ENCODE peak calls at places on chromosome 4, in nine cellular contexts. One of them, this sample, is unnamed.

GRCh38 chr4:18630218-18631110 is 608.9 kb upstream of the LCORL start:
- DNase-seq in adrenal gland: no peak
- DNase-seq in spleen: no peak
- DNase-seq in fibroblast of villous mesenchyme: no peak
- DNase-seq in kidney: peak
- DNase-seq in fibroblast of mammary gland: no peak
- DNase-seq in tibial nerve: no peak
- DNase-seq in right atrium auricular region: no peak
- DNase-seq in CD8-positive, alpha-beta memory T cell: no peak
- DNase-seq in this sample: no peak

GRCh38 chr4:16122784-16123183 is 39.0 kb upstream of the PROM1 start:
- DNase-seq in tibial nerve: no peak
- DNase-seq in spleen: no peak
- DNase-seq in CD8-positive, alpha-beta memory T cell: no peak
- DNase-seq in adrenal gland: no peak
- DNase-seq in fibroblast of mammary gland: no peak
- DNase-seq in right atrium auricular region: no peak
- DNase-seq in kidney: no peak
- DNase-seq in fibroblast of villous mesenchyme: no peak
- DNase-seq in this sample: peak

GRCh38 chr4:38078590-38079381 is 118.6 kb downstream of the PTTG2 start:
- DNase-seq in spleen: no peak
- DNase-seq in tibial nerve: no peak
- DNase-seq in right atrium auricular region: no peak
- DNase-seq in fibroblast of mammary gland: peak
- DNase-seq in fibroblast of villous mesenchyme: peak
- DNase-seq in kidney: no peak
- DNase-seq in adrenal gland: no peak
- DNase-seq in CD8-positive, alpha-beta memory T cell: no peak
- DNase-seq in this sample: no peak

GRCh38 chr4:168541608-168541953 is 44.7 kb downstream of the PALLD start:
- DNase-seq in fibroblast of villous mesenchyme: peak
- DNase-seq in CD8-positive, alpha-beta memory T cell: no peak
- DNase-seq in spleen: no peak
- DNase-seq in adrenal gland: no peak
- DNase-seq in tibial nerve: no peak
- DNase-seq in fibroblast of mammary gland: peak
- DNase-seq in right atrium auricular region: no peak
- DNase-seq in kidney: no peak
- DNase-seq in this sample: no peak

GRCh38 chr4:142443469-142443868 is 402.6 kb downstream of the INPP4B start:
- DNase-seq in right atrium auricular region: no peak
- DNase-seq in fibroblast of mammary gland: no peak
- DNase-seq in tibial nerve: no peak
- DNase-seq in adrenal gland: no peak
- DNase-seq in fibroblast of villous mesenchyme: no peak
- DNase-seq in kidney: no peak
- DNase-seq in spleen: no peak
- DNase-seq in CD8-positive, alpha-beta memory T cell: no peak
- DNase-seq in this sample: peak

GRCh38 chr4:95640337-95640736 is 91.6 kb upstream of the UNC5C start:
- DNase-seq in kidney: no peak
- DNase-seq in spleen: no peak
- DNase-seq in fibroblast of mammary gland: no peak
- DNase-seq in right atrium auricular region: no peak
- DNase-seq in CD8-positive, alpha-beta memory T cell: no peak
- DNase-seq in adrenal gland: no peak
- DNase-seq in tibial nerve: no peak
- DNase-seq in fibroblast of villous mesenchyme: no peak
- DNase-seq in this sample: no peak

GRCh38 chr4:30586850-30587249 is 133.3 kb upstream of the PCDH7 start:
- DNase-seq in tibial nerve: no peak
- DNase-seq in fibroblast of mammary gland: no peak
- DNase-seq in fibroblast of villous mesenchyme: no peak
- DNase-seq in right atrium auricular region: no peak
- DNase-seq in kidney: peak
- DNase-seq in adrenal gland: no peak
- DNase-seq in CD8-positive, alpha-beta memory T cell: no peak
- DNase-seq in spleen: peak
- DNase-seq in this sample: no peak

GRCh38 chr4:172547724-172548123 is 620.9 kb upstream of the GALNT7 start:
- DNase-seq in kidney: no peak
- DNase-seq in spleen: no peak
- DNase-seq in tibial nerve: no peak
- DNase-seq in fibroblast of mammary gland: no peak
- DNase-seq in adrenal gland: no peak
- DNase-seq in right atrium auricular region: no peak
- DNase-seq in CD8-positive, alpha-beta memory T cell: no peak
- DNase-seq in fibroblast of villous mesenchyme: no peak
- DNase-seq in this sample: no peak

GRCh38 chr4:98577956-98578355 is 80.5 kb downstream of the TSPAN5 start:
- DNase-seq in fibroblast of mammary gland: peak
- DNase-seq in adrenal gland: no peak
- DNase-seq in tibial nerve: no peak
- DNase-seq in kidney: no peak
- DNase-seq in spleen: no peak
- DNase-seq in CD8-positive, alpha-beta memory T cell: no peak
- DNase-seq in fibroblast of villous mesenchyme: no peak
- DNase-seq in right atrium auricular region: no peak
- DNase-seq in this sample: no peak

GRCh38 chr4:150082241-150082640 is 4.0 kb downstream of the DCLK2 start:
- DNase-seq in right atrium auricular region: no peak
- DNase-seq in kidney: no peak
- DNase-seq in CD8-positive, alpha-beta memory T cell: no peak
- DNase-seq in fibroblast of mammary gland: no peak
- DNase-seq in tibial nerve: no peak
- DNase-seq in fibroblast of villous mesenchyme: no peak
- DNase-seq in adrenal gland: peak
- DNase-seq in spleen: no peak
- DNase-seq in this sample: no peak

GRCh38 chr4:186790630-186791029 is 67.0 kb upstream of the FAT1 start:
- DNase-seq in fibroblast of mammary gland: no peak
- DNase-seq in tibial nerve: no peak
- DNase-seq in kidney: no peak
- DNase-seq in fibroblast of villous mesenchyme: no peak
- DNase-seq in right atrium auricular region: no peak
- DNase-seq in spleen: no peak
- DNase-seq in CD8-positive, alpha-beta memory T cell: no peak
- DNase-seq in adrenal gland: no peak
- DNase-seq in this sample: no peak

GRCh38 chr4:53784112-53784511 is 192.8 kb upstream of the LNX1 start:
- DNase-seq in spleen: no peak
- DNase-seq in right atrium auricular region: no peak
- DNase-seq in kidney: no peak
- DNase-seq in tibial nerve: no peak
- DNase-seq in adrenal gland: no peak
- DNase-seq in fibroblast of villous mesenchyme: no peak
- DNase-seq in fibroblast of mammary gland: no peak
- DNase-seq in CD8-positive, alpha-beta memory T cell: no peak
- DNase-seq in this sample: no peak

GRCh38 chr4:80259012-80259411 is 7.5 kb upstream of the FGF5 start:
- DNase-seq in tibial nerve: no peak
- DNase-seq in fibroblast of villous mesenchyme: no peak
- DNase-seq in fibroblast of mammary gland: no peak
- DNase-seq in kidney: no peak
- DNase-seq in spleen: no peak
- DNase-seq in right atrium auricular region: no peak
- DNase-seq in CD8-positive, alpha-beta memory T cell: no peak
- DNase-seq in adrenal gland: no peak
- DNase-seq in this sample: no peak

GRCh38 chr4:126973201-126973600 is 659.6 kb upstream of the INTU start:
- DNase-seq in right atrium auricular region: no peak
- DNase-seq in CD8-positive, alpha-beta memory T cell: no peak
- DNase-seq in fibroblast of villous mesenchyme: no peak
- DNase-seq in adrenal gland: no peak
- DNase-seq in fibroblast of mammary gland: no peak
- DNase-seq in kidney: no peak
- DNase-seq in tibial nerve: no peak
- DNase-seq in spleen: no peak
- DNase-seq in this sample: no peak

DNA sequence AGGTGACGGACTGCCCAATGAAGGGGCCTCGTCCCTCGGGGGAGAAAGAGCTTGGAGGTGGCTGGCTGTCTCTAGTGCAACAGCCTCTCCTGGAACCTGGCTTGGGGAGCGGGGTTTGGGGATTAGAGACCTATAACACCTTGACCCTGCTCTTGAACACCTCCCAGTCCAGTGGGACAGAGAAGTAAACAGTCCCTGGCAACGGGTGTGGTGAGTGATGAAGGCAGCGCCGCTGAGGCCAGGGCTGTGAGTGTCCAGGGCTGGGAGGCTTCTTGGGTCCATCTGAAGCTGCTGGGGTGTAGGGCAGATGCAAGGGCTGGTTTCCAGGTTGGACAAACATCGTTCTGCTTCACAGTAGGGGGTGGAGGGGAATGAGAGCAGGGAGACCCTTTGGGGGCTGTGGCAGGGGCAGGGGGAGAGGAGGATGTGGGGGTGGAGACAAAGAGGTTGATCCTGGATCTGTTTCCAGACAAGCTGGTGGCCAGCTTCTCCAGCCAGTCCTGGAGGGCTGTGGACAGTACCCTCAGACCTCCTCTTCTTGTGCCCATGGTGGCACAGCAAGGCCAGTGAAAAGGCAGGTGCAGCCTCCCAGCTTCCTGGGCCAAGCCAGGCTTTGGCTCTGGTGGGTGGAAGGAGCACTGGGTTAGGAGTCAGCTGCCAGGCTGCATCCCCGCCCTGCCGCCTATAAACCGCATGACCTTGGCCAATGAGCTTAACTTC is 3.8 kb downstream of the NSG1 start:
- DNase-seq in fibroblast of mammary gland: no peak
- DNase-seq in tibial nerve: no peak
- DNase-seq in fibroblast of villous mesenchyme: no peak
- DNase-seq in CD8-positive, alpha-beta memory T cell: no peak
- DNase-seq in right atrium auricular region: no peak
- DNase-seq in kidney: peak
- DNase-seq in adrenal gland: no peak
- DNase-seq in spleen: no peak
- DNase-seq in this sample: no peak
- H3K4me3 ChIP-seq in fibroblast of mammary gland: no peak
- H3K4me3 ChIP-seq in tibial nerve: no peak
- H3K4me3 ChIP-seq in fibroblast of villous mesenchyme: no peak
- H3K4me3 ChIP-seq in CD8-positive, alpha-beta memory T cell: no peak
- H3K4me3 ChIP-seq in right atrium auricular region: no peak
- H3K4me3 ChIP-seq in kidney: no peak
- H3K4me3 ChIP-seq in adrenal gland: no peak
- H3K4me3 ChIP-seq in spleen: no peak
- H3K4me3 ChIP-seq in this sample: no peak

GRCh38 chr4:11599044-11599443 is 170.3 kb upstream of the HS3ST1 start:
- DNase-seq in spleen: no peak
- DNase-seq in kidney: no peak
- DNase-seq in fibroblast of villous mesenchyme: no peak
- DNase-seq in CD8-positive, alpha-beta memory T cell: no peak
- DNase-seq in right atrium auricular region: no peak
- DNase-seq in tibial nerve: no peak
- DNase-seq in fibroblast of mammary gland: no peak
- DNase-seq in adrenal gland: no peak
- DNase-seq in this sample: no peak
- H3K4me3 ChIP-seq in spleen: no peak
- H3K4me3 ChIP-seq in kidney: no peak
- H3K4me3 ChIP-seq in fibroblast of villous mesenchyme: no peak
- H3K4me3 ChIP-seq in CD8-positive, alpha-beta memory T cell: no peak
- H3K4me3 ChIP-seq in right atrium auricular region: no peak
- H3K4me3 ChIP-seq in tibial nerve: no peak
- H3K4me3 ChIP-seq in fibroblast of mammary gland: no peak
- H3K4me3 ChIP-seq in adrenal gland: no peak
- H3K4me3 ChIP-seq in this sample: no peak

DNA sequence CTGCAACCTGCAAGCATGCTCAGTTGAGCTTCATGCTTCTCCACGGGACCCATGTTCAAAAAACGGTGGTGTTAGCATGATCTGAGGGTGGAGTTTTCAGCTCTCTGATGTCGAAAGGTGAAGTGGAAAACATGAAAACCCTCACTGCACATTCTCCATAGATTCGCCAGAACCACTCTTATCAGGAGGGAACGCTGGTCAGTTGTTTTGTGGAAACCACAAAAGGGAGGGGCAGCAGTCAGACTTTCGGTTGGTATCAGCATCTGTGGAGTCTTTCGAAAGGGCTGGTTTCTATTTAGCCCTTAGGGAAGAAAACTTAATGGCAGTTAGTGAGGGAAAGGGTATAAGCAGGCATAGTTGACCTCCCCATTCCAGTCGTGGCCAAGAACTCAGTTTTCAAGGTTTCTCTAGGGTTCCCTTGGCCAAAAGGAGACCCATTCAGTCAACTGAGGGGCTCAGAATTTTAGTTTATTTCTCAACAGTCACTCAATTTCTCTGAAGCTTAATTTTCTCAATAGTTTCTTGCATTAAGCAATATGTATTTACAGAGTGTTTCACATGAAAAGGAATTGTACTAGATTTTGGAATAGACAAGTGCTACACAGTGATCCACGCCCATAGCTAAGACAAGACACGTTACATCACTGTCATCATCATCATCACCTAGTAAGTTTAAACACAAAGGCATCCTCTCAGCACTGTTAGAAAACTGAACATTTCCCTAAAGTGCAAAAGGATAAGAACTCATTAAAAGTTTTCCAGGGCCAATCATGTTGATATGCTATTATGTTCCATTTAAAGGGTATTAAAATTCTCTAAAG is 12.4 kb downstream of the PPA2 start:
- DNase-seq in adrenal gland: no peak
- DNase-seq in fibroblast of mammary gland: no peak
- DNase-seq in spleen: no peak
- DNase-seq in fibroblast of villous mesenchyme: peak
- DNase-seq in CD8-positive, alpha-beta memory T cell: no peak
- DNase-seq in tibial nerve: no peak
- DNase-seq in right atrium auricular region: no peak
- DNase-seq in kidney: no peak
- DNase-seq in this sample: no peak
- H3K4me3 ChIP-seq in adrenal gland: no peak
- H3K4me3 ChIP-seq in fibroblast of mammary gland: no peak
- H3K4me3 ChIP-seq in spleen: no peak
- H3K4me3 ChIP-seq in fibroblast of villous mesenchyme: no peak
- H3K4me3 ChIP-seq in CD8-positive, alpha-beta memory T cell: no peak
- H3K4me3 ChIP-seq in tibial nerve: no peak
- H3K4me3 ChIP-seq in right atrium auricular region: no peak
- H3K4me3 ChIP-seq in kidney: no peak
- H3K4me3 ChIP-seq in this sample: no peak

GRCh38 chr4:170025523-170026252 is 507 bp downstream of the MFAP3L start:
- DNase-seq in fibroblast of villous mesenchyme: no peak
- DNase-seq in adrenal gland: no peak
- DNase-seq in kidney: peak
- DNase-seq in tibial nerve: no peak
- DNase-seq in spleen: no peak
- DNase-seq in fibroblast of mammary gland: peak
- DNase-seq in right atrium auricular region: no peak
- DNase-seq in CD8-positive, alpha-beta memory T cell: no peak
- DNase-seq in this sample: no peak
- H3K4me3 ChIP-seq in fibroblast of villous mesenchyme: peak
- H3K4me3 ChIP-seq in adrenal gland: no peak
- H3K4me3 ChIP-seq in kidney: peak
- H3K4me3 ChIP-seq in tibial nerve: peak
- H3K4me3 ChIP-seq in spleen: peak
- H3K4me3 ChIP-seq in fibroblast of mammary gland: peak
- H3K4me3 ChIP-seq in right atrium auricular region: peak
- H3K4me3 ChIP-seq in CD8-positive, alpha-beta memory T cell: peak
- H3K4me3 ChIP-seq in this sample: no peak

This sample was measured in DND-41.